ENCODE peak calls at places on chromosomes 16 and 17, in nine cellular contexts. V is NAMALWA; C is foreskin fibroblast; T is natural killer cell; Y is renal cortical epithelial cell; E is CD4-positive, alpha-beta T cell; U is globus pallidus; I is mucosa of descending colon; Z is RCC 7860. W is an unnamed sample.

GRCh38 chr17:48333034-48333491 is 97.0 kb downstream of the SKAP1 start:
- DNase-seq in U (no peak), C (peak), E (no peak), Z (no peak), I (no peak), Y (no peak), T (no peak), V (no peak), W (no peak)

GRCh38 chr17:58969156-58969555 is 137.5 kb downstream of the TRIM37 start:
- DNase-seq in C (no peak), Y (peak), I (no peak), E (no peak), T (no peak), Z (no peak), U (no peak), V (no peak), W (no peak)

GRCh38 chr17:40563371-40564052 is 1.8 kb downstream of the CCR7 start:
- DNase-seq in I (no peak), T (peak), Y (no peak), U (no peak), V (no peak), Z (no peak), C (no peak), E (no peak), W (no peak)

GRCh38 chr16:1057252-1057932 is 15.2 kb upstream of the SSTR5 start:
- DNase-seq in Y (no peak), T (peak), E (peak), I (no peak), U (no peak), Z (no peak), V (peak), C (no peak), W (peak)

GRCh38 chr17:76793775-76794174 is 55.9 kb downstream of the MFSD11 start:
- DNase-seq in U (no peak), Z (peak), C (no peak), V (peak), E (no peak), T (no peak), I (no peak), Y (peak), W (no peak)

GRCh38 chr17:66337866-66338472 is 35.6 kb downstream of the PRKCA start:
- DNase-seq in T (no peak), U (peak), Z (no peak), V (no peak), Y (peak), I (no peak), E (no peak), C (no peak), W (no peak)

GRCh38 chr17:72030067-72030899 is 90.5 kb upstream of the SOX9 start:
- DNase-seq in V (peak), T (no peak), I (no peak), E (no peak), Y (peak), Z (peak), U (peak), C (peak), W (no peak)

GRCh38 chr16:11248133-11248532 is 7.9 kb downstream of the SOCS1 start:
- DNase-seq in C (no peak), U (no peak), T (no peak), Y (no peak), Z (no peak), V (no peak), I (no peak), E (no peak), W (no peak)

GRCh38 chr16:58684001-58684353 is 593 bp downstream of the SLC38A7 start:
- DNase-seq in E (no peak), T (no peak), C (peak), I (no peak), Z (peak), U (no peak), V (no peak), Y (peak), W (no peak)

GRCh38 chr17:78992542-78993212 is 13.0 kb upstream of the LGALS3BP start:
- DNase-seq in Z (no peak), E (no peak), T (no peak), Y (no peak), I (no peak), V (no peak), U (no peak), C (no peak), W (no peak)

GRCh38 chr16:84597518-84598390 is 20.1 kb downstream of the COTL1 start:
- DNase-seq in I (no peak), V (peak), T (no peak), Y (no peak), U (no peak), E (no peak), Z (no peak), C (no peak), W (no peak)

GRCh38 chr16:29820730-29821662 is 734 bp downstream of the MVP start:
- DNase-seq in C (no peak), I (peak), U (no peak), V (no peak), Z (peak), Y (peak), E (no peak), T (peak), W (no peak)

GRCh38 chr16:87945351-87946042 is 5.7 kb upstream of the BANP start:
- DNase-seq in T (no peak), C (peak), I (peak), U (peak), Y (peak), V (no peak), E (no peak), Z (no peak), W (no peak)

GRCh38 chr17:68684860-68685493 is 83.8 kb upstream of the FAM20A start:
- DNase-seq in I (no peak), U (no peak), Y (no peak), C (no peak), T (no peak), E (no peak), Z (no peak), V (no peak), W (no peak)

GRCh38 chr17:62206550-62206949 is 141.5 kb upstream of the MED13 start:
- DNase-seq in I (no peak), T (no peak), U (no peak), V (no peak), Z (no peak), Y (no peak), C (no peak), E (no peak), W (no peak)

GRCh38 chr16:4373356-4373908 is 1.8 kb downstream of the VASN start:
- DNase-seq in T (no peak), V (no peak), I (no peak), Z (no peak), Y (no peak), U (no peak), C (no peak), E (no peak), W (no peak)

GRCh38 chr17:28494445-28495188 is 11.5 kb upstream of the FOXN1 start:
- DNase-seq in C (peak), Z (peak), V (peak), I (peak), T (peak), U (peak), Y (peak), E (peak), W (peak)

GRCh38 chr16:7524419-7524818 is 191.8 kb downstream of the RBFOX1 start:
- DNase-seq in E (no peak), Z (no peak), Y (no peak), V (no peak), T (no peak), C (no peak), U (no peak), I (no peak), W (no peak)

GRCh38 chr17:35596530-35597233 is 9.6 kb downstream of the AP2B1 start:
- DNase-seq in V (no peak), U (no peak), Y (no peak), Z (no peak), T (no peak), E (no peak), I (no peak), C (no peak), W (no peak)

GRCh38 chr16:88478115-88478514 is 25.0 kb downstream of the ZFPM1 start:
- DNase-seq in Y (no peak), I (no peak), V (no peak), Z (no peak), C (no peak), U (no peak), T (no peak), E (peak), W (no peak)

GRCh38 chr17:4968916-4969550 is 1.4 kb upstream of the SPAG7 start:
- DNase-seq in I (peak), V (no peak), U (no peak), Y (peak), T (no peak), E (no peak), C (peak), Z (peak), W (no peak)

GRCh38 chr17:35170968-35171771 is 23.0 kb downstream of the SLC35G3 start:
- DNase-seq in Z (no peak), Y (no peak), U (no peak), V (peak), T (peak), E (no peak), I (no peak), C (no peak), W (no peak)

GRCh38 chr17:17258011-17258410 is 21.0 kb upstream of the FLCN start:
- DNase-seq in E (no peak), I (no peak), T (no peak), U (no peak), Z (no peak), V (no peak), Y (no peak), C (no peak), W (no peak)

GRCh38 chr17:43645765-43646481 is 15.8 kb downstream of the MEOX1 start:
- DNase-seq in E (no peak), Z (no peak), U (no peak), I (peak), T (no peak), C (no peak), Y (no peak), V (no peak), W (no peak)

W was measured in memory B cell.